ENCODE peak calls at places on chromosome 15, in seven cellular contexts. S, O, X, R, W, C and A are unnamed samples.

GRCh38 chr15:78909791-78910228 is 35.0 kb downstream of the CTSH start:
- DNase-seq in O (peak; percentile 48), X (no peak), W (peak; percentile 61), S (no peak), C (peak; percentile 38), R (peak; percentile 28), A (no peak)

GRCh38 chr15:63997715-63998442 is 48.4 kb downstream of the DAPK2 start:
- DNase-seq in C (no peak), O (no peak), S (no peak), X (no peak), R (no peak), W (no peak), A (no peak)

GRCh38 chr15:73939138-73939537 is 12.9 kb downstream of the LOXL1 start:
- DNase-seq in S (no peak), C (no peak), O (no peak), X (peak; percentile 42), R (no peak), W (no peak), A (no peak)

GRCh38 chr15:35545316-35545824 is 595 bp downstream of the DPH6 start:
- DNase-seq in C (peak; percentile 55), R (peak; percentile 72), W (peak; percentile 78), X (no peak), O (peak; percentile 62), S (no peak), A (peak; percentile 39)

GRCh38 chr15:60464836-60465630 is 13.9 kb downstream of the ICE2 start:
- DNase-seq in S (no peak), O (no peak), W (peak; percentile 32), R (peak; percentile 47), X (no peak), C (no peak), A (no peak)

GRCh38 chr15:77387355-77388105 is 32.4 kb downstream of the PEAK1 start:
- DNase-seq in S (no peak), W (peak; percentile 18), O (no peak), R (peak; percentile 26), X (no peak), C (no peak), A (no peak)

GRCh38 chr15:67366904-67367303 is 112.3 kb downstream of the IQCH start:
- DNase-seq in O (no peak), C (no peak), W (no peak), X (no peak), S (no peak), R (no peak), A (no peak)

GRCh38 chr15:88383354-88383753 is 83.8 kb downstream of the MRPL46 start:
- DNase-seq in S (no peak), O (no peak), C (no peak), R (no peak), W (no peak), X (no peak), A (no peak)

GRCh38 chr15:47968593-47968992 is 152.2 kb upstream of the SLC24A5 start:
- DNase-seq in C (no peak), O (no peak), W (no peak), R (no peak), X (no peak), S (no peak), A (no peak)

GRCh38 chr15:92653836-92654524 is 1.6 kb downstream of the FAM174B start:
- DNase-seq in O (peak; percentile 68), W (no peak), S (no peak), C (no peak), X (no peak), R (peak; percentile 6), A (peak; percentile 76)

GRCh38 chr15:65371976-65372786 is 5.6 kb downstream of the IGDCC3 start:
- DNase-seq in O (no peak), X (peak; percentile 44), S (no peak), W (no peak), C (no peak), R (no peak), A (no peak)
- H3K36me3 ChIP-seq in O (no peaks in the 10 kb centered on the region), X (no peaks in the 10 kb centered on the region), S (no peaks in the 10 kb centered on the region), W (peaks cover 4% of the 10 kb centered on the region), C (no peaks in the 10 kb centered on the region), R (no peaks in the 10 kb centered on the region), A (peaks cover 4% of the 10 kb centered on the region)

DNA sequence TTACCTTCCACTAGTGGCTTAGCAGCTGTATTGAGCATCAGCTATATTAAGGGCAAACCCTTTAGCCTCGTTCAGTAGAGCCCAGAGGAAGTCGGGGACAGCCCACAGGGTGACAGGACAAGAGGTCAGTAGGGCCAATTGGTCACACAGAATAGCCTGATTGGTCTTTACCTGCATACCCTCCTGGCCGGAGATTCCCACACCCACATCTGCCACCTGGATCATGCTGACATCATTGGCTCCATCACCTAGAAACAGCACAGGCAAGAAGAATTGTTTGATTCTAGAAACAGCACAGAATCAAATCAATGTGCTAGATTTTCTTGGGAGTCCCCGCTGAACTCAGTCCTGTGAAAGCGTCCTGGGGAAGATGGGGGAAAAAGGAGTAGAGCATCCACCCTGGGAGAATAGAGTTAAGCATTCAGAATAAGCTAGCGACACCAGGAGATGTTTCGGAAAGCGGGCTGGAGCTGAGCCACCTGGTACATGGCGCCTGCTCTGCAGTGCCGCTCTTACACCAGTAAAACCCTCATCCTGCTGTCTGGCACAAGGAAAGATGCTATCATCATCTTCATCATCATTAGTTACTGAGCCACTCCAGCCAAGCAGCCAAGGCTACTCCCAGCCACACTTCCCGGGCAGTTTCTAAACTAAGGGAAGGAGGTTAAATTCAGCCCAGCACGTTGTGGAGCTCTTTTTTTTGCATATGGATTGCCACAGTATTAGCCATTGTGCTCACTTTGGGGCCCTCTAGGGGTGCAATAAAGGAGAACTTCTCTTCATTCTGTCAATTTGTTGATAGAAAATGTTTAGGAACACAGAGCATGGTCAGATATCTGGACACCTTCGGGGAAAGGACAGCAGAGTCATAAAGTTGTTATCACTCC is 171.3 kb downstream of the ATP10A start:
- DNase-seq in X (no peak), R (no peak), O (no peak), S (no peak), W (peak; percentile 43), C (no peak), A (peak; percentile 25)
- TF ChIP-seq CTCF in X (peak; percentile 40), R (peak; percentile 35), O (no peak), S (peak; percentile 17), W (peak; percentile 41), C (peak; percentile 43), A (peak; percentile 35)

GRCh38 chr15:101439285-101439919 is 50.1 kb downstream of the PCSK6 start:
- DNase-seq in S (no peak), O (no peak), R (peak; percentile 24), W (peak; percentile 80), X (peak; percentile 19), C (no peak), A (peak; percentile 77)
- H3K4me3 ChIP-seq in S (peak overlapping the region; percentile 6), O (no peak overlapping the region), R (no peak overlapping the region), W (no peak overlapping the region), X (no peak overlapping the region), C (peak overlapping the region; percentile 39), A (no peak overlapping the region)

GRCh38 chr15:41950505-41950904 is 21.9 kb downstream of the EHD4 start:
- DNase-seq in W (no peak), X (no peak), S (no peak), C (no peak), O (no peak), R (no peak), A (no peak)
- H3K36me3 ChIP-seq in W (peaks cover 13% of the 10 kb centered on the region), X (peaks cover 58% of the 10 kb centered on the region), S (no peaks in the 10 kb centered on the region), C (peaks cover 63% of the 10 kb centered on the region), O (no peaks in the 10 kb centered on the region), R (peaks cover 8% of the 10 kb centered on the region), A (peaks cover 1% of the 10 kb centered on the region)

GRCh38 chr15:98717942-98718341 is 69.6 kb downstream of the IGF1R start:
- DNase-seq in C (no peak), R (no peak), S (no peak), X (no peak), W (no peak), O (no peak), A (no peak)

GRCh38 chr15:98720577-98720976 is 72.2 kb downstream of the IGF1R start:
- DNase-seq in O (no peak), C (no peak), X (no peak), S (no peak), W (no peak), R (peak; percentile 49), A (no peak)

GRCh38 chr15:98720036-98720435 is 71.7 kb downstream of the IGF1R start:
- DNase-seq in X (no peak), S (no peak), W (no peak), R (no peak), C (no peak), O (no peak), A (no peak)

GRCh38 chr15:98718426-98719168 is 70.3 kb downstream of the IGF1R start:
- DNase-seq in S (no peak), W (no peak), X (no peak), R (no peak), C (no peak), O (no peak), A (no peak)

DNA sequence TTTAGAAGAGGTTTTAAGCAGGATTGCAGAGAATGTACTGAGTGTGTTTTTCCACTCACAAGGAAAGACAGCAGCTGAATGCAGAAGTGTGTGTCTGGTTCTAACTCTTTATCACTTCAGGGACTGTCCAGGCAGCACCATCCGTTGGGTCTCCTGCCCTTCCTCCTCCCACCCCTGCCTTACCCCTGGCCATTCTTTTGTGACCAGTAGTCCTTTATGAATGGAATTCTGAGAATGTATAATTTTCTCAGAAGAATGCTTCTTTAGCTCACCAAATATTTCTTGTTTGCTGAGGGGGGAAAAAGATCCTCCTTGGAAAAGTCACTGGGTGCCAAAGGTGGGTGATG is 70.8 kb downstream of the IGF1R start:
- DNase-seq in W (peak; percentile 11), R (peak; percentile 59), S (no peak), O (no peak), X (no peak), C (no peak), A (peak; percentile 27)
- TF ChIP-seq CTCF in W (no peak), R (no peak), S (no peak), O (no peak), X (no peak), C (no peak), A (no peak)

GRCh38 chr15:28096720-28097431 is 2.2 kb downstream of the OCA2 start:
- DNase-seq in C (no peak), S (no peak), O (peak; percentile 32), R (peak; percentile 13), X (no peak), W (no peak), A (no peak)

GRCh38 chr15:28093761-28094535 is 5.2 kb downstream of the OCA2 start:
- DNase-seq in S (no peak), W (no peak), X (no peak), R (no peak), O (peak; percentile 38), C (no peak), A (no peak)

GRCh38 chr15:28096411-28096719 is 2.8 kb downstream of the OCA2 start:
- DNase-seq in X (no peak), C (no peak), S (no peak), O (no peak), W (no peak), R (peak; percentile 18), A (no peak)

GRCh38 chr15:28097656-28098359 is 1.3 kb downstream of the OCA2 start:
- DNase-seq in C (no peak), W (no peak), S (no peak), O (no peak), R (no peak), X (no peak), A (no peak)

GRCh38 chr15:28094732-28095521 is 4.2 kb downstream of the OCA2 start:
- DNase-seq in S (no peak), R (no peak), X (no peak), O (peak; percentile 89), C (no peak), W (no peak), A (no peak)
- H3K4me3 ChIP-seq in S (no peak overlapping the region), R (no peak overlapping the region), X (peak overlapping the region; percentile 22), O (peak overlapping the region; percentile 43), C (peak overlapping the region; percentile 64), W (peak overlapping the region; percentile 30), A (peak overlapping the region; percentile 23)

GRCh38 chr15:56473017-56473416 is 8.1 kb upstream of the MNS1 start:
- DNase-seq in R (no peak), C (no peak), O (no peak), S (no peak), W (no peak), X (no peak), A (no peak)
- H3K36me3 ChIP-seq in R (no peaks in the 10 kb centered on the region), C (no peaks in the 10 kb centered on the region), O (no peaks in the 10 kb centered on the region), S (no peaks in the 10 kb centered on the region), W (no peaks in the 10 kb centered on the region), X (no peaks in the 10 kb centered on the region), A (no peaks in the 10 kb centered on the region)